ENCODE peak calls at places on chromosomes 3 and 15, in seven cellular contexts. Q is left ventricle myocardium inferior, G is H9, N is tibial artery, Z is fibroblast of the aortic adventitia, I is cardiac fibroblast, V is A673. T is an unnamed sample.

GRCh38 chr3:120762575-120762974 is 20.0 kb downstream of the GTF2E1 start:
- DNase-seq in Q (no peak), G (no peak), N (no peak), Z (no peak), I (peak), V (no peak), T (no peak)

GRCh38 chr3:82467051-82467450 is 705.6 kb upstream of the GBE1 start:
- DNase-seq in Q (no peak), G (no peak), N (no peak), Z (no peak), I (no peak), V (no peak), T (no peak)

GRCh38 chr3:186320862-186321568 is 41.0 kb downstream of the DGKG start:
- DNase-seq in Q (no peak), G (no peak), N (no peak), Z (no peak), I (no peak), V (no peak), T (no peak)

GRCh38 chr3:162376761-162377160 is 880.2 kb downstream of the OTOL1 start:
- DNase-seq in Q (no peak), G (no peak), N (no peak), Z (no peak), I (peak), V (no peak), T (no peak)

GRCh38 chr3:131728898-131729297 is 226.1 kb upstream of the MRPL3 start:
- DNase-seq in Q (no peak), G (no peak), N (no peak), Z (peak), I (peak), V (no peak), T (no peak)

GRCh38 chr3:172357850-172358754 is 90.2 kb downstream of the GHSR start:
- DNase-seq in Q (no peak), G (no peak), N (no peak), Z (peak), I (peak), V (no peak), T (no peak)

GRCh38 chr3:74167926-74168325 is 446.5 kb downstream of the CNTN3 start:
- DNase-seq in Q (no peak), G (no peak), N (no peak), Z (no peak), I (no peak), V (no peak), T (no peak)

GRCh38 chr3:182063742-182064141 is 352.0 kb downstream of the SOX2 start:
- DNase-seq in Q (no peak), G (no peak), N (no peak), Z (no peak), I (no peak), V (no peak), T (no peak)

GRCh38 chr3:124600765-124601164 is 129.5 kb upstream of the UMPS start:
- DNase-seq in Q (no peak), G (no peak), N (no peak), Z (no peak), I (peak), V (no peak), T (no peak)

GRCh38 chr15:39851505-39852082 is 68.5 kb downstream of the GPR176 start:
- DNase-seq in Q (no peak), G (no peak), N (no peak), Z (peak), I (peak), V (no peak), T (no peak)

GRCh38 chr3:189304465-189305341 is 132.9 kb downstream of the TPRG1 start:
- DNase-seq in Q (no peak), G (peak), N (no peak), Z (peak), I (no peak), V (peak), T (peak)

GRCh38 chr15:94494732-94495131 is 263.4 kb downstream of the MCTP2 start:
- DNase-seq in Q (no peak), G (no peak), N (no peak), Z (no peak), I (no peak), V (no peak), T (no peak)

GRCh38 chr3:134368751-134369105 is 5.5 kb downstream of the AMOTL2 start:
- DNase-seq in Q (no peak), G (peak), N (peak), Z (no peak), I (no peak), V (no peak), T (no peak)

GRCh38 chr3:194588236-194588635 is 45.0 kb downstream of the TMEM44 start:
- DNase-seq in Q (no peak), G (no peak), N (no peak), Z (no peak), I (no peak), V (no peak), T (no peak)

GRCh38 chr15:44298878-44299277 is 10.4 kb downstream of the GOLM2 start:
- DNase-seq in Q (no peak), G (peak), N (no peak), Z (no peak), I (peak), V (peak), T (no peak)

GRCh38 chr15:29044506-29044905 is 158.7 kb downstream of the APBA2 start:
- DNase-seq in Q (no peak), G (no peak), N (no peak), Z (no peak), I (peak), V (no peak), T (no peak)

GRCh38 chr15:35393403-35393802 is 152.6 kb downstream of the DPH6 start:
- DNase-seq in Q (no peak), G (no peak), N (no peak), Z (no peak), I (no peak), V (no peak), T (no peak)

GRCh38 chr3:94158461-94158860 is 95.6 kb downstream of the NSUN3 start:
- DNase-seq in Q (no peak), G (no peak), N (no peak), Z (peak), I (peak), V (no peak), T (no peak)

GRCh38 chr15:62647195-62647865 is 395.2 kb upstream of the TPM1 start:
- DNase-seq in Q (no peak), G (no peak), N (no peak), Z (peak), I (peak), V (peak), T (no peak)

GRCh38 chr3:165642761-165643432 is 194.3 kb downstream of the BCHE start:
- DNase-seq in Q (no peak), G (no peak), N (no peak), Z (peak), I (peak), V (peak), T (no peak)

GRCh38 chr3:154421067-154421466 is 8.9 kb downstream of the GPR149 start:
- DNase-seq in Q (no peak), G (peak), N (no peak), Z (peak), I (peak), V (peak), T (no peak)

GRCh38 chr15:73996939-73997338 is 2.4 kb downstream of the PML start:
- DNase-seq in Q (no peak), G (no peak), N (no peak), Z (peak), I (peak), V (peak), T (no peak)

GRCh38 chr3:30492581-30493192 is 113.7 kb upstream of the TGFBR2 start:
- DNase-seq in Q (no peak), G (no peak), N (no peak), Z (peak), I (peak), V (no peak), T (no peak)

GRCh38 chr3:129413687-129414506 is 14.5 kb downstream of the EFCAB12 start:
- DNase-seq in Q (no peak), G (no peak), N (peak), Z (peak), I (peak), V (no peak), T (no peak)

GRCh38 chr3:78734048-78734637 is 1033.7 kb downstream of the ROBO1 start:
- DNase-seq in Q (no peak), G (no peak), N (no peak), Z (peak), I (peak), V (peak), T (no peak)

GRCh38 chr15:87661952-87662351 is 594.6 kb downstream of the NTRK3 start:
- DNase-seq in Q (no peak), G (no peak), N (no peak), Z (no peak), I (no peak), V (no peak), T (no peak)

GRCh38 chr3:89947357-89947954 is 840.0 kb downstream of the EPHA3 start:
- DNase-seq in Q (no peak), G (peak), N (no peak), Z (no peak), I (no peak), V (no peak), T (no peak)

GRCh38 chr3:79297242-79297641 is 470.6 kb downstream of the ROBO1 start:
- DNase-seq in Q (no peak), G (no peak), N (no peak), Z (peak), I (peak), V (peak), T (no peak)

GRCh38 chr3:71512000-71512399 is 71.5 kb downstream of the FOXP1 start:
- DNase-seq in Q (no peak), G (peak), N (no peak), Z (no peak), I (no peak), V (no peak), T (no peak)

GRCh38 chr3:100928638-100929428 is 64.4 kb downstream of the ABI3BP start:
- DNase-seq in Q (no peak), G (no peak), N (no peak), Z (peak), I (peak), V (no peak), T (no peak)

GRCh38 chr15:32905481-32905880 is 187.7 kb downstream of the GREM1 start:
- DNase-seq in Q (no peak), G (no peak), N (no peak), Z (no peak), I (peak), V (no peak), T (no peak)

GRCh38 chr15:64096486-64097431 is 977 bp downstream of the SNX1 start:
- DNase-seq in Q (no peak), G (no peak), N (no peak), Z (peak), I (peak), V (peak), T (no peak)

GRCh38 chr3:12229896-12230295 is 59.0 kb upstream of the PPARG start:
- DNase-seq in Q (no peak), G (no peak), N (no peak), Z (no peak), I (no peak), V (no peak), T (no peak)

GRCh38 chr3:116453676-116454346 is 8.5 kb upstream of the LSAMP start:
- DNase-seq in Q (no peak), G (no peak), N (no peak), Z (peak), I (peak), V (peak), T (no peak)
- TF ChIP-seq CTCF in Q (no peak), G (peak), N (no peak), Z (peak), I (no peak), V (peak), T (peak)

GRCh38 chr3:183159319-183159718 is 3.2 kb downstream of the LAMP3 start:
- DNase-seq in Q (no peak), G (no peak), N (no peak), Z (no peak), I (no peak), V (no peak), T (no peak)
- TF ChIP-seq CTCF in Q (no peak), G (peak), N (no peak), Z (peak), I (peak), V (peak), T (no peak)

GRCh38 chr3:103295974-103296570 is 861.3 kb downstream of the ZPLD1 start:
- DNase-seq in Q (no peak), G (no peak), N (no peak), Z (no peak), I (peak), V (peak), T (no peak)
- TF ChIP-seq CTCF in Q (peak), G (peak), N (no peak), Z (no peak), I (no peak), V (peak), T (no peak)

GRCh38 chr3:177388209-177388608 is 190.9 kb upstream of the TBL1XR1 start:
- DNase-seq in Q (no peak), G (no peak), N (no peak), Z (no peak), I (no peak), V (no peak), T (no peak)
- TF ChIP-seq CTCF in Q (no peak), G (no peak), N (no peak), Z (no peak), I (no peak), V (no peak), T (no peak)

GRCh38 chr15:48877630-48878595 is at the start of gene EID1:
- DNase-seq in Q (peak), G (peak), N (peak), Z (peak), I (peak), V (peak), T (peak)
- TF ChIP-seq CTCF in Q (no peak), G (no peak), N (peak), Z (no peak), I (no peak), V (no peak), T (no peak)

DNA sequence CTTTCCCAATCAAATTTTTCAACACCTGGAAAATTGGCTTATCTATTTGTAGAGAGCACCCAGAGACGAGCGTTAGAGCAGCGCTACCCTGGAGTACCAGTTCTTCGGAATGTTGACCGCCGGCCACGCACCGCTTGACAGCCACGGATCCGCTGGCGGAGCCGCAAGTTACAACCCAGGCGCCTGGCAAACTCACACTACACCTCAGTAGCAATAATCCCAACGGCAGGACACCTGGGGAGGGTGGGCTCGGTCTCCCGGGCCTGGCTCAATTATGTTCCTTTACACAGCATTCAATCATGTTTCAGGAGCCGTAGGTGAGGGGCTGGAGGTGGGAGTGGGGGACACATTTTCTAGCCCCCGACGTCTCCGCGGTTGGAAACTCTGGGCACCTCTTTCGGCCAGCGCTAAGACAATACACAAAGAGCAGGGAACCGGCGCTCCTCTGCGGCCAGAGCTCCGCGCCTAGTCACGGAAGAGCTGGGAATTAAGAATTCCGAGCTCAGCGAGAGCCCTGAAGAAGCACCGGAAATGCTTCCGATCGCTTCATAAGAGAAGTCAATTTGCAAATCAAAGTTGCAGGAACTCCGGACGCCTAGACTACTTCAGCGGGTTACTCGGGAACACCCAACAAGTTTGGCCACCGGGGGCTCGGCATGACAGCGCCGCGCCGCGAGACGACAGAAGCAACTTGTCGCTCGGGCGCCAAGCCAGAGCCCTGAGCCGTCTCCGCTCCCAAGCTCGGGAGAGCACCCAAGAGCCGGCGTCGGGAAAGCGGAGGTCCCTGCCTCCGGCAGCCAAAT is 1.0 kb downstream of the MB21D2 start:
- DNase-seq in Q (peak), G (peak), N (peak), Z (peak), I (peak), V (peak), T (peak)
- TF ChIP-seq CTCF in Q (no peak), G (no peak), N (no peak), Z (no peak), I (no peak), V (no peak), T (no peak)

GRCh38 chr3:3170998-3171397 is 8.5 kb downstream of the CRBN start:
- DNase-seq in Q (no peak), G (no peak), N (no peak), Z (peak), I (peak), V (peak), T (no peak)
- TF ChIP-seq CTCF in Q (peak), G (peak), N (no peak), Z (peak), I (peak), V (peak), T (peak)